ENCODE peak calls at places on chromosomes 6 and 20, in eight cellular contexts. I is left ventricle myocardium inferior, L is cardiac muscle cell, X is heart right ventricle, B is IMR-90, D is esophagus squamous epithelium, A is colonic mucosa, K is A673. N is an unnamed sample. For H3K4me1, the result is how much of the 10 kb centered on the place peaks cover.

GRCh38 chr6:583639-584038 is 73.3 kb downstream of the HUS1B start:
- DNase-seq in K (peak), L (peak), B (no peak), I (no peak), X (no peak), A (no peak), D (no peak), N (no peak)

GRCh38 chr20:61067221-61067620 is 184.8 kb upstream of the CDH4 start:
- DNase-seq in B (no peak), I (no peak), X (no peak), A (no peak), L (no peak), K (no peak), D (no peak), N (no peak)

GRCh38 chr20:17844549-17845298 is 123.9 kb downstream of the SNX5 start:
- DNase-seq in K (no peak), X (no peak), I (no peak), D (no peak), B (no peak), A (no peak), L (no peak), N (no peak)

GRCh38 chr20:9235518-9235917 is 166.6 kb downstream of the PLCB4 start:
- DNase-seq in K (peak), B (peak), L (no peak), A (no peak), X (no peak), D (no peak), I (no peak), N (no peak)

GRCh38 chr6:125957391-125957693 is 772 bp downstream of the HINT3 start:
- DNase-seq in D (no peak), B (no peak), L (no peak), K (no peak), X (no peak), I (no peak), A (no peak), N (no peak)

GRCh38 chr6:143205170-143205879 is 144.6 kb downstream of the AIG1 start:
- DNase-seq in X (no peak), K (no peak), L (no peak), B (no peak), A (no peak), I (no peak), D (no peak), N (no peak)

GRCh38 chr6:49866485-49866943 is at the start of gene CRISP1:
- DNase-seq in K (no peak), D (no peak), X (no peak), B (no peak), L (no peak), I (no peak), A (no peak), N (no peak)

GRCh38 chr6:71887006-71887743 is 825 bp downstream of the RIMS1 start:
- DNase-seq in L (peak), A (no peak), B (no peak), D (no peak), I (no peak), X (no peak), K (no peak), N (no peak)

GRCh38 chr6:34237722-34238506 is 1.2 kb downstream of the HMGA1 start:
- DNase-seq in D (no peak), K (peak), B (peak), L (peak), A (peak), I (no peak), X (no peak), N (peak)

GRCh38 chr6:166907373-166907841 is 48.9 kb downstream of the RNASET2 start:
- DNase-seq in B (no peak), X (no peak), L (no peak), A (no peak), D (no peak), K (no peak), I (no peak), N (no peak)

GRCh38 chr6:151440498-151440897 is 11.4 kb downstream of the RMND1 start:
- DNase-seq in K (no peak), D (no peak), A (no peak), I (no peak), B (no peak), X (no peak), L (no peak), N (no peak)

GRCh38 chr6:22372922-22373321 is 76.1 kb upstream of the PRL start:
- DNase-seq in A (no peak), L (no peak), I (no peak), X (no peak), B (no peak), K (no peak), D (no peak), N (no peak)

GRCh38 chr6:99331531-99331930 is 17.9 kb downstream of the FAXC start:
- DNase-seq in I (no peak), L (no peak), A (no peak), D (no peak), B (no peak), K (no peak), X (no peak), N (no peak)

GRCh38 chr20:44574372-44574771 is 8.0 kb upstream of the PKIG start:
- DNase-seq in D (no peak), L (no peak), X (no peak), I (no peak), B (no peak), K (no peak), A (no peak), N (no peak)

GRCh38 chr20:44579313-44580090 is 2.9 kb upstream of the PKIG start:
- DNase-seq in K (no peak), X (no peak), B (no peak), L (no peak), D (no peak), A (no peak), I (no peak), N (no peak)

GRCh38 chr20:44572551-44573500 is 9.6 kb upstream of the PKIG start:
- DNase-seq in X (peak), A (no peak), K (peak), B (peak), I (peak), L (peak), D (no peak), N (no peak)

GRCh38 chr20:44573501-44573869 is 8.9 kb upstream of the PKIG start:
- DNase-seq in X (no peak), I (no peak), A (no peak), D (no peak), L (no peak), B (no peak), K (no peak), N (no peak)

GRCh38 chr20:44576297-44576696 is 6.1 kb upstream of the PKIG start:
- DNase-seq in D (no peak), K (peak), B (peak), I (no peak), X (peak), A (no peak), L (no peak), N (no peak)
- TF ChIP-seq CTCF in D (no peak), K (peak), B (peak), I (peak), X (peak), A (no peak), L (peak), N (no peak)

GRCh38 chr20:50221501-50222323 is 31.1 kb downstream of the CEBPB start:
- DNase-seq in D (no peak), I (peak), B (peak), X (peak), L (no peak), K (no peak), A (no peak), N (no peak)
- H3K4me1 ChIP-seq in D (under half), I (under half), B (under half), X (under half), L (under half), K (under half), A (under half), N (under half)

DNA sequence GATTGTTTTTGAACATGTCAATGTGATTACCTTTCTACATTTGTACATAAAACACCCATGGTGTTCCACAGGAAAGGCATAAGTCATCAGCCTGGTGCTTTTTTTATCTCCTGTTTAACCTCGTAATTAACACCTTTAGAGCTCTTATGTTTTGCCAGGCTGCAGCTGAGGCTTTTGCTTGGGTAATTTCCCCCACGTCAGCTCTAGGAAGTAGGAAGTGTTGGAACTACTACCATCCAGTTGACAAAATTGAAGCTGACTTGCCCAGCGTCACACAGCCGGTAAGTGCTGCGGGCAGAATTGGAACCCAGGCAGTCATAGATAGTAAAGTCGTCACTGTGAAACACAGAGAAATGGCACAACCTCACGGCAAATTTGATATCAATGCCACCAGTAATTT is 86.6 kb upstream of the BMP2 start:
- DNase-seq in K (no peak), B (no peak), L (no peak), X (no peak), I (no peak), D (no peak), A (no peak), N (no peak)
- TF ChIP-seq CTCF in K (no peak), B (no peak), L (no peak), X (no peak), I (no peak), D (no peak), A (no peak), N (no peak)

GRCh38 chr20:8152847-8153246 is 20.8 kb downstream of the PLCB1 start:
- DNase-seq in A (no peak), D (no peak), L (no peak), B (no peak), X (no peak), K (no peak), I (no peak), N (no peak)

GRCh38 chr20:8153281-8153908 is 21.3 kb downstream of the PLCB1 start:
- DNase-seq in D (no peak), X (no peak), I (no peak), B (peak), A (no peak), K (peak), L (peak), N (no peak)

GRCh38 chr20:8150591-8150990 is 18.5 kb downstream of the PLCB1 start:
- DNase-seq in D (no peak), I (no peak), B (no peak), X (no peak), A (no peak), L (no peak), K (no peak), N (no peak)

GRCh38 chr20:8152183-8152582 is 20.1 kb downstream of the PLCB1 start:
- DNase-seq in X (peak), B (peak), D (no peak), A (no peak), I (no peak), K (peak), L (no peak), N (no peak)

GRCh38 chr20:8151371-8151770 is 19.3 kb downstream of the PLCB1 start:
- DNase-seq in B (no peak), X (no peak), A (no peak), K (no peak), I (no peak), L (no peak), D (no peak), N (no peak)
- H3K4me1 ChIP-seq in B (under half), X (under half), A (under half), K (half or more), I (half or more), L (under half), D (under half), N (under half)

GRCh38 chr20:23058240-23058639 is 8.8 kb upstream of the THBD start:
- DNase-seq in X (no peak), A (no peak), I (no peak), D (no peak), K (no peak), B (no peak), L (no peak), N (no peak)
- TF ChIP-seq CTCF in X (no peak), A (no peak), I (peak), D (no peak), K (no peak), B (peak), L (no peak), N (no peak)

N was measured in mucosa of descending colon.